ENCODE peak calls at places on chromosomes 3 and 15, in nine cellular contexts. R is smooth muscle cell of the brain vasculature, K is A172, F is occipital lobe, C is body of pancreas, B is A549, S is endothelial cell, A is AG09319, V is dorsolateral prefrontal cortex. D is an unnamed sample.

GRCh38 chr3:52763466-52763865 is 7.3 kb downstream of the NEK4 start:
- DNase-seq in R (no peak), B (no peak), S (no peak), C (no peak), F (no peak), K (no peak), A (no peak), V (no peak), D (no peak)

GRCh38 chr3:143037867-143038266 is 36.5 kb downstream of the U2SURP start:
- DNase-seq in S (no peak), V (no peak), C (no peak), F (no peak), K (peak; percentile 4), B (no peak), R (no peak), A (no peak), D (no peak)

GRCh38 chr3:40504636-40505430 is 1.0 kb upstream of the ZNF620 start:
- DNase-seq in A (peak; percentile 67), R (peak; percentile 35), K (peak; percentile 90), F (no peak), S (no peak), B (no peak), C (peak; percentile 15), V (no peak), D (no peak)

GRCh38 chr3:98763814-98764691 is 913 bp downstream of the ST3GAL6 start:
- DNase-seq in F (no peak), C (no peak), A (no peak), R (no peak), V (no peak), B (no peak), S (no peak), K (no peak), D (no peak)

GRCh38 chr15:40045572-40046217 is 6.7 kb upstream of the SRP14 start:
- DNase-seq in C (no peak), K (no peak), B (no peak), S (no peak), V (no peak), A (no peak), R (no peak), F (no peak), D (no peak)

GRCh38 chr3:147378186-147378503 is 28.2 kb downstream of the ZIC4 start:
- DNase-seq in S (no peak), A (no peak), B (no peak), V (no peak), K (no peak), F (no peak), C (no peak), R (no peak), D (no peak)

GRCh38 chr15:78988361-78988911 is 43.6 kb upstream of the CTSH start:
- DNase-seq in C (peak; percentile 72), B (peak; percentile 95), V (no peak), F (no peak), A (peak; percentile 92), R (peak; percentile 84), S (no peak), K (peak; percentile 99), D (peak; percentile 59)

GRCh38 chr3:113103588-113103987 is 107.8 kb upstream of the BOC start:
- DNase-seq in R (no peak), V (no peak), A (no peak), S (no peak), K (no peak), B (no peak), F (no peak), C (no peak), D (no peak)

GRCh38 chr3:99505646-99506269 is 132.6 kb upstream of the COL8A1 start:
- DNase-seq in B (no peak), C (peak; percentile 16), K (peak; percentile 94), A (peak; percentile 87), S (no peak), V (no peak), R (no peak), F (no peak), D (no peak)

GRCh38 chr15:37720267-37720666 is 214.2 kb upstream of the TMCO5A start:
- DNase-seq in R (no peak), A (no peak), C (no peak), B (no peak), S (no peak), K (no peak), F (no peak), V (no peak), D (no peak)

GRCh38 chr15:53506370-53506769 is 253.1 kb downstream of the WDR72 start:
- DNase-seq in K (no peak), A (no peak), B (peak; percentile 5), S (no peak), F (no peak), C (no peak), V (no peak), R (no peak), D (no peak)

GRCh38 chr3:133547432-133548041 is 25.9 kb upstream of the CDV3 start:
- DNase-seq in B (no peak), F (no peak), V (no peak), R (no peak), S (no peak), A (no peak), K (peak; percentile 74), C (peak; percentile 87), D (no peak)

GRCh38 chr3:14113964-14114667 is 10.6 kb downstream of the CHCHD4 start:
- DNase-seq in S (no peak), K (no peak), F (no peak), V (no peak), A (no peak), R (no peak), C (peak; percentile 36), B (no peak), D (no peak)

GRCh38 chr3:133038731-133039398 is 674 bp downstream of the TMEM108 start:
- DNase-seq in K (no peak), A (no peak), V (peak; percentile 32), F (no peak), S (peak; percentile 51), B (no peak), C (peak; percentile 36), R (no peak), D (peak; percentile 26)

GRCh38 chr3:144771401-144771870 is 799.8 kb downstream of the DIPK2A start:
- DNase-seq in R (peak; percentile 65), A (peak; percentile 16), V (no peak), F (no peak), K (no peak), S (no peak), C (no peak), B (no peak), D (no peak)

GRCh38 chr15:101183226-101183925 is 68.5 kb downstream of the CHSY1 start:
- DNase-seq in V (no peak), F (no peak), C (no peak), B (no peak), A (no peak), R (no peak), K (no peak), S (no peak), D (no peak)

GRCh38 chr3:107661447-107662108 is 138.8 kb downstream of the BBX start:
- DNase-seq in S (no peak), F (no peak), B (no peak), A (no peak), C (no peak), K (no peak), R (no peak), V (no peak), D (no peak)

GRCh38 chr15:71254503-71254902 is 139.2 kb downstream of the THSD4 start:
- DNase-seq in F (no peak), S (no peak), C (no peak), B (no peak), A (no peak), K (no peak), R (no peak), V (no peak), D (no peak)

GRCh38 chr3:1010228-1010627 is 82.6 kb upstream of the CNTN6 start:
- DNase-seq in K (no peak), F (no peak), V (no peak), A (no peak), S (no peak), C (no peak), R (no peak), B (no peak), D (no peak)

GRCh38 chr3:64148955-64149653 is 76.2 kb downstream of the PRICKLE2 start:
- DNase-seq in F (no peak), S (no peak), V (no peak), R (no peak), K (no peak), B (no peak), C (no peak), A (no peak), D (no peak)

GRCh38 chr3:24242012-24242698 is 252.5 kb downstream of the THRB start:
- DNase-seq in R (no peak), B (no peak), K (peak; percentile 59), V (no peak), S (no peak), C (peak; percentile 40), F (no peak), A (peak; percentile 81), D (no peak)

GRCh38 chr3:71962561-71963240 is 177.8 kb upstream of the PROK2 start:
- DNase-seq in V (no peak), C (no peak), F (no peak), K (peak; percentile 36), A (no peak), R (no peak), S (no peak), B (no peak), D (no peak)

GRCh38 chr3:146280859-146281258 is 30.0 kb upstream of the PLSCR4 start:
- DNase-seq in V (no peak), R (peak; percentile 9), C (no peak), F (no peak), A (peak; percentile 84), B (no peak), K (no peak), S (no peak), D (peak; percentile 12)

GRCh38 chr3:151327571-151328198 is 1.7 kb downstream of the P2RY13 start:
- DNase-seq in F (no peak), A (no peak), C (no peak), R (no peak), B (peak; percentile 18), S (no peak), V (no peak), K (no peak), D (no peak)

GRCh38 chr3:16441306-16441898 is 72.1 kb downstream of the RFTN1 start:
- DNase-seq in A (peak; percentile 72), C (no peak), R (peak; percentile 24), S (no peak), B (no peak), K (no peak), F (no peak), V (no peak), D (no peak)

GRCh38 chr3:145176907-145177306 is 984.1 kb downstream of the PLOD2 start:
- DNase-seq in A (no peak), F (no peak), R (no peak), V (no peak), C (no peak), K (no peak), S (no peak), B (no peak), D (no peak)

GRCh38 chr3:156674911-156675743 is 737 bp downstream of the TIPARP start:
- DNase-seq in B (peak; percentile 16), K (peak; percentile 13), S (peak; percentile 58), R (no peak), V (peak; percentile 45), F (peak; percentile 25), A (no peak), C (peak; percentile 65), D (peak; percentile 65)

GRCh38 chr3:58888087-58888486 is 161.7 kb downstream of the CFAP20DC start:
- DNase-seq in V (no peak), A (no peak), C (no peak), R (no peak), B (no peak), S (no peak), F (no peak), K (no peak), D (no peak)

D was measured in heart right ventricle.